ENCODE peak calls at places on chromosomes 7 and 10, in six cellular contexts. K, P, V, Q, R and I are unnamed samples.

GRCh38 chr7:25122373-25122772 is 2.7 kb downstream of the CYCS start:
- DNase-seq in K (no peak), V (peak; percentile 61), R (no peak), P (peak; percentile 31), Q (no peak), I (peak; percentile 31)

GRCh38 chr7:1536768-1537630 is 6.5 kb downstream of the MAFK start:
- DNase-seq in R (peak; percentile 87), P (peak; percentile 98), K (peak; percentile 98), V (peak; percentile 99), Q (peak; percentile 94), I (peak; percentile 99)

GRCh38 chr7:131095346-131095745 is 232.3 kb upstream of the MKLN1 start:
- DNase-seq in K (no peak), V (peak; percentile 68), P (peak; percentile 46), Q (no peak), R (no peak), I (no peak)

GRCh38 chr7:1950066-1950622 is 280.1 kb downstream of the ELFN1 start:
- DNase-seq in Q (no peak), R (no peak), K (no peak), V (no peak), P (no peak), I (no peak)

GRCh38 chr7:44694766-44695165 is 53.9 kb upstream of the ZMIZ2 start:
- DNase-seq in Q (no peak), K (no peak), V (no peak), P (no peak), R (peak; percentile 36), I (no peak)

GRCh38 chr7:148858489-148858888 is 25.6 kb downstream of the EZH2 start:
- DNase-seq in V (no peak), P (no peak), R (no peak), K (no peak), Q (no peak), I (no peak)

GRCh38 chr10:93413252-93413689 is 68.9 kb downstream of the MYOF start:
- DNase-seq in K (no peak), V (no peak), Q (no peak), P (no peak), R (no peak), I (peak; percentile 41)

GRCh38 chr7:122137291-122138077 is 6.6 kb downstream of the AASS start:
- DNase-seq in R (no peak), V (peak; percentile 51), Q (no peak), K (no peak), P (peak; percentile 59), I (peak; percentile 43)

GRCh38 chr7:100477871-100478248 is 1.2 kb downstream of the TSC22D4 start:
- DNase-seq in P (no peak), V (no peak), Q (no peak), R (no peak), K (no peak), I (no peak)

GRCh38 chr7:40327113-40327512 is 192.3 kb downstream of the SUGCT start:
- DNase-seq in K (no peak), R (no peak), Q (no peak), P (no peak), V (no peak), I (no peak)

GRCh38 chr7:42831051-42831952 is 80.6 kb downstream of the C7orf25 start:
- DNase-seq in Q (peak; percentile 25), V (peak; percentile 66), P (peak; percentile 56), R (no peak), K (no peak), I (peak; percentile 70)

GRCh38 chr10:8439040-8439439 is 384.6 kb downstream of the GATA3 start:
- DNase-seq in Q (no peak), P (no peak), R (no peak), V (no peak), K (no peak), I (no peak)

GRCh38 chr10:8350250-8350967 is 295.9 kb downstream of the GATA3 start:
- DNase-seq in V (peak; percentile 32), R (no peak), K (no peak), Q (no peak), P (no peak), I (peak; percentile 15)

GRCh38 chr10:119333146-119333792 is 125.9 kb downstream of the GRK5 start:
- DNase-seq in V (peak; percentile 59), R (no peak), P (peak; percentile 52), K (no peak), Q (no peak), I (peak; percentile 40)

DNA sequence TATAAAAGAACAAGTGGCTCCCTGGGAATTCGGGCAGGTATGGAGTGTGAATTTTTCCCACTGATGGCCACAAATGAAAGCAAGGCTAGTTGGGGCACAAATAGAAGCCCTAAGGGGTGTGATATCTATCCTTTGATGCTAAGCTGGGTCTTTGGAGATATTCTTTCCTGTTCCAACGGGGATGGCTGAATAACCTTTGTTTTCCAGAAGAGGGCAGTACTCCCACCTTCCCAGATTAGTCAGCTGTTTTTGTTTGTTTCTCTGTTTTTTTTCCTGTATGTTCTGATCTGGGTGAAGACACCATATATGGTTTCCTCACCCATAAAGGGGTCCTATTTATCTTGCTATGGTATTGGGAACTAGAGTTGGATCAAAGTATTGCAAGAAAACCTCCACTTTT is 947.7 kb upstream of the SORCS1 start:
- DNase-seq in P (peak; percentile 4), K (no peak), Q (no peak), V (no peak), R (no peak), I (peak; percentile 4)
- TF ChIP-seq CTCF in P (peak; percentile 36), K (no peak), Q (no peak), V (no peak), R (no peak), I (peak; percentile 29)

GRCh38 chr7:135758531-135758932 is 9.9 kb upstream of the FAM180A start:
- DNase-seq in R (no peak), K (no peak), V (peak; percentile 89), Q (no peak), P (peak; percentile 63), I (peak; percentile 74)

GRCh38 chr7:135755351-135755753 is 6.7 kb upstream of the FAM180A start:
- DNase-seq in K (no peak), R (no peak), V (no peak), Q (no peak), P (no peak), I (no peak)

GRCh38 chr7:135759537-135759936 is 10.9 kb upstream of the FAM180A start:
- DNase-seq in K (no peak), P (no peak), Q (no peak), V (no peak), R (no peak), I (no peak)

GRCh38 chr7:135756191-135756590 is 7.6 kb upstream of the FAM180A start:
- DNase-seq in R (no peak), K (no peak), Q (no peak), P (no peak), V (no peak), I (no peak)

GRCh38 chr7:135757719-135758411 is 9.3 kb upstream of the FAM180A start:
- DNase-seq in R (no peak), Q (peak; percentile 42), P (peak; percentile 75), K (no peak), V (peak; percentile 94), I (peak; percentile 71)
- H3K4me3 ChIP-seq in R (peak overlapping the region; percentile 7), Q (no peak overlapping the region), P (peak overlapping the region; percentile 22), K (no peak overlapping the region), V (peak overlapping the region; percentile 39), I (peak overlapping the region; percentile 15)

GRCh38 chr7:155558961-155559360 is 12.6 kb upstream of the CNPY1 start:
- DNase-seq in R (no peak), Q (no peak), K (no peak), V (no peak), P (no peak), I (no peak)

GRCh38 chr7:155558351-155558750 is 12.0 kb upstream of the CNPY1 start:
- DNase-seq in R (no peak), K (no peak), P (no peak), V (no peak), Q (no peak), I (no peak)

GRCh38 chr7:155560196-155560595 is 13.8 kb upstream of the CNPY1 start:
- DNase-seq in Q (no peak), K (no peak), P (no peak), R (no peak), V (no peak), I (no peak)

GRCh38 chr7:155560982-155561686 is 14.8 kb upstream of the CNPY1 start:
- DNase-seq in V (no peak), K (no peak), P (no peak), R (no peak), Q (no peak), I (no peak)

GRCh38 chr7:155559519-155560108 is 13.3 kb upstream of the CNPY1 start:
- DNase-seq in Q (no peak), K (no peak), P (no peak), R (no peak), V (no peak), I (no peak)
- TF ChIP-seq CTCF in Q (no peak), K (no peak), P (no peak), R (no peak), V (no peak), I (no peak)

GRCh38 chr10:69090687-69091450 is 3.0 kb downstream of the SRGN start:
- DNase-seq in V (no peak), K (no peak), P (peak; percentile 65), R (no peak), Q (no peak), I (peak; percentile 54)
- H3K4me3 ChIP-seq in V (no peak overlapping the region), K (no peak overlapping the region), P (no peak overlapping the region), R (peak overlapping the region; percentile 63), Q (no peak overlapping the region), I (peak overlapping the region; percentile 70)